ENCODE peak calls at places on chromosomes 4 and X, in ten cellular contexts. J is SK-N-SH, Q is K562, S is GM23338, B is esophagus muscularis mucosa, G is vagina, Z is transverse colon, U is suprapubic skin, R is upper lobe of left lung, F is endothelial cell of umbilical vein. K is an unnamed sample.

GRCh38 chr4:53818112-53818511 is 226.8 kb upstream of the LNX1 start:
- DNase-seq in J (no peak), S (no peak), B (no peak), Q (no peak), F (no peak), U (no peak), G (no peak), R (no peak), Z (no peak), K (no peak)

GRCh38 chrX:68681443-68681941 is 34.0 kb downstream of the STARD8 start:
- DNase-seq in Q (no peak), B (no peak), Z (no peak), R (no peak), F (no peak), U (no peak), J (no peak), G (no peak), S (no peak), K (no peak)

GRCh38 chrX:55220119-55220794 is at the start of gene PAGE5:
- DNase-seq in B (no peak), R (peak; percentile 20), Q (peak; percentile 83), Z (no peak), U (no peak), F (no peak), J (peak; percentile 4), G (no peak), S (no peak), K (peak; percentile 50)

GRCh38 chr4:100391913-100392312 is 125.9 kb downstream of the EMCN start:
- DNase-seq in G (no peak), B (no peak), U (no peak), S (no peak), F (no peak), Z (no peak), J (no peak), Q (no peak), R (no peak), K (no peak)

GRCh38 chrX:21369613-21370012 is 4.6 kb upstream of the CNKSR2 start:
- DNase-seq in F (no peak), B (no peak), G (no peak), J (peak; percentile 42), Z (no peak), R (no peak), Q (no peak), U (no peak), S (no peak), K (no peak)

GRCh38 chrX:1794586-1794985 is 179.7 kb downstream of the ASMT start:
- DNase-seq in Z (no peak), S (no peak), G (no peak), J (no peak), R (no peak), B (no peak), Q (no peak), F (no peak), U (no peak), K (no peak)

GRCh38 chr4:1802151-1802715 is 9.1 kb downstream of the FGFR3 start:
- DNase-seq in U (peak; percentile 90), R (peak; percentile 79), Z (peak; percentile 36), Q (peak; percentile 42), G (no peak), S (no peak), F (no peak), B (no peak), J (no peak), K (no peak)

GRCh38 chr4:8765631-8766590 is 105.7 kb downstream of the HMX1 start:
- DNase-seq in F (no peak), J (no peak), Z (no peak), B (no peak), U (peak; percentile 69), Q (no peak), G (no peak), R (peak; percentile 60), S (no peak), K (peak; percentile 59)

GRCh38 chr4:81135501-81135900 is 79.5 kb downstream of the PRKG2 start:
- DNase-seq in R (no peak), J (no peak), G (no peak), Z (no peak), Q (no peak), S (no peak), B (no peak), U (no peak), F (no peak), K (no peak)

GRCh38 chr4:154014401-154015105 is 225.7 kb upstream of the SFRP2 start:
- DNase-seq in Q (no peak), U (no peak), R (no peak), Z (no peak), F (no peak), S (no peak), J (no peak), B (no peak), G (no peak), K (no peak)

GRCh38 chr4:78923459-78924312 is 15.6 kb downstream of the PAQR3 start:
- DNase-seq in B (no peak), Q (no peak), S (no peak), U (no peak), R (no peak), Z (no peak), G (no peak), J (no peak), F (peak; percentile 8), K (no peak)

GRCh38 chr4:99821918-99822503 is 5.4 kb downstream of the DAPP1 start:
- DNase-seq in B (no peak), R (no peak), Q (no peak), J (no peak), U (no peak), Z (no peak), S (no peak), G (no peak), F (no peak), K (no peak)

GRCh38 chr4:28723371-28723770 is 1862.7 kb downstream of the STIM2 start:
- DNase-seq in S (no peak), Q (no peak), R (no peak), Z (no peak), J (no peak), G (no peak), F (no peak), U (no peak), B (no peak), K (no peak)

GRCh38 chrX:12949927-12950656 is 24.8 kb upstream of the TMSB4X start:
- DNase-seq in J (no peak), R (no peak), G (no peak), U (peak; percentile 87), B (no peak), S (no peak), Z (peak; percentile 89), Q (peak; percentile 89), F (peak; percentile 85), K (peak; percentile 94)
- TF ChIP-seq POLR2AphosphoS5 in J (no peak), R (peak; percentile 85), G (peak; percentile 89), U (no peak), B (peak; percentile 67), S (no peak), Z (peak; percentile 68), Q (no peak), F (no peak), K (peak; percentile 15)

GRCh38 chrX:103215768-103216085 is 819 bp downstream of the BEX4 start:
- DNase-seq in B (no peak), F (peak; percentile 20), U (no peak), G (no peak), R (no peak), Q (peak; percentile 46), J (peak; percentile 80), Z (no peak), S (no peak), K (no peak)

GRCh38 chrX:103212749-103213457 is 2.0 kb upstream of the BEX4 start:
- DNase-seq in Z (peak; percentile 28), G (no peak), S (no peak), J (no peak), Q (peak; percentile 66), U (no peak), F (no peak), B (no peak), R (no peak), K (no peak)

GRCh38 chrX:103210056-103210455 is 4.9 kb upstream of the BEX4 start:
- DNase-seq in B (no peak), J (no peak), G (no peak), S (no peak), U (no peak), R (no peak), Z (no peak), F (no peak), Q (no peak), K (no peak)

GRCh38 chrX:103211012-103211715 is 3.7 kb upstream of the BEX4 start:
- DNase-seq in U (no peak), Q (peak; percentile 81), F (peak; percentile 54), B (no peak), Z (peak; percentile 38), G (no peak), R (no peak), S (peak; percentile 76), J (peak; percentile 60), K (no peak)

GRCh38 chrX:103215037-103215767 is at the start of gene BEX4:
- DNase-seq in U (peak; percentile 90), Q (peak; percentile 93), S (peak; percentile 87), F (peak; percentile 64), Z (peak; percentile 88), R (peak; percentile 96), J (peak; percentile 87), G (no peak), B (peak; percentile 94), K (peak; percentile 94)
- TF ChIP-seq POLR2AphosphoS5 in U (no peak), Q (peak; percentile 72), S (peak; percentile 83), F (peak; percentile 64), Z (peak; percentile 94), R (peak; percentile 92), J (peak; percentile 90), G (peak; percentile 43), B (peak; percentile 98), K (peak; percentile 97)

DNA sequence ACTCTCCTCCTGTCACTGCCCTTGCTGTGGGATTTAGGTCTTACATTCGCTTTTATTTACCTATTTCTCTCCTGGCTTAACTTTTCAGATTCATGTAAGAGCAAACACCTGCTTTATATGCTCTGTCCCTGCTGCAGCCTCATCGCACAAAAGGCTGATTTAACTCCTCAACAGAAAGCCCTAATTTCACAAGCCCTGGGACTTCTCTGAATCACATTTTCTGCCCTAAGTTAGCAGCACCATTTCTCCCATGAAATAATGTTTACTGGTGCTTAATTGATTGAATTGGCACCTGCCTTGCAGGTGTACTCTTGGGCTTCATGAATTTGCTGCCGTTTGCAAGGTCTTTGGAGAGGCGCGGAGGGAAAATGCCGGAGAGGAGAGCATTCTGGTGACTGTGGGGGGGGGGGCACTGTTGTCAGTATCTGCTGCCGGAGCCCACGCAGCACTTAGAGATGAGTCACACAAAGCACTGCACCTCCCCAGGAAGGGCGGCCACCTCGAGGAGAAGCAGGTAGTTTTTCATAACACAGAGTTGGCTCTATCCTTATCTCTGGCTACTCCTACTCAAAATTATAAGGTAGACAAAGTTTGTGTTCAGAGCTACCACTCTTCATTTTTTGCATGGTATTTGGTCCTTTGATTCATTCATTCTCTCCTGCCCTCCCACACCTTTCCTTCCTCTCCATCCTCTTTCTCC is 76.4 kb upstream of the SCOC start:
- DNase-seq in F (no peak), S (no peak), B (no peak), G (no peak), J (no peak), Q (peak; percentile 57), R (no peak), U (no peak), Z (no peak), K (no peak)
- TF ChIP-seq POLR2AphosphoS5 in F (no peak), S (no peak), B (no peak), G (no peak), J (no peak), Q (no peak), R (no peak), U (no peak), Z (no peak), K (no peak)

DNA sequence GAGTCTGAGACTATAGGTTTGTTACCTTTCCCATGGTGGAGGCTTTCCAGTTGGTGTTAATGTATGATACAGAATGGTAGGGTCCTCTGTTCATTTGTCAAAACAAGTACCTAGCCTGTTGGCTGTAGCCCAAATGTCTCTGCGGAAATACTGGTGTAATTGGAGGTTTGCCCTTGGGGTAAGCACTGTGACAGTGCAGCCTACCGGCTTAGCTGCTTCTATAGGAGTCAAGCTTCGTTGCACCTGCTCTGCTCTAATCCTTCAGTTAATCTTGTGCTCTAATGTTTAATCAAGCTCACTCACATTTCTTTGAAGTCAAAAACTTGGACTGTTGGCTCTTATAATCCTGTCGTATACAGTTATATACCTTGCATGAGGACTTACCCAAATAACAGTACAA is 203.4 kb downstream of the CCNG2 start:
- DNase-seq in B (no peak), Q (no peak), G (no peak), S (no peak), F (no peak), Z (no peak), U (no peak), R (no peak), J (no peak), K (no peak)
- TF ChIP-seq POLR2AphosphoS5 in B (no peak), Q (no peak), G (no peak), S (no peak), F (no peak), Z (no peak), U (no peak), R (no peak), J (no peak), K (no peak)

K was measured in spleen.